ENCODE peak calls at places on chromosomes 1 and 21, in six cellular contexts. One of them, this sample, is unnamed.
A peak's percentile ranks its signal among the peaks of the same experiment; 100 is the strongest.

GRCh38 chr1:12080773-12081556 is 17.9 kb downstream of the TNFRSF8 start:
- DNase-seq in cardiac muscle cell: no peak
- DNase-seq in prostate gland: no peak
- DNase-seq in hepatocyte: no peak
- DNase-seq in CD4-positive, alpha-beta memory T cell: no peak
- DNase-seq in thoracic aorta: no peak
- DNase-seq in this sample: no peak

GRCh38 chr1:89190017-89190416 is 8.7 kb downstream of the GBP4 start:
- DNase-seq in cardiac muscle cell: no peak
- DNase-seq in thoracic aorta: no peak
- DNase-seq in CD4-positive, alpha-beta memory T cell: no peak
- DNase-seq in prostate gland: no peak
- DNase-seq in hepatocyte: no peak
- DNase-seq in this sample: no peak

GRCh38 chr1:4175566-4176405 is 275.7 kb upstream of the C1orf174 start:
- DNase-seq in prostate gland: no peak
- DNase-seq in hepatocyte: no peak
- DNase-seq in cardiac muscle cell: no peak
- DNase-seq in CD4-positive, alpha-beta memory T cell: no peak
- DNase-seq in thoracic aorta: no peak
- DNase-seq in this sample: no peak

GRCh38 chr1:91742848-91743292 is 143.1 kb downstream of the TGFBR3 start:
- DNase-seq in cardiac muscle cell: peak; percentile 59
- DNase-seq in CD4-positive, alpha-beta memory T cell: no peak
- DNase-seq in hepatocyte: no peak
- DNase-seq in thoracic aorta: peak; percentile 51
- DNase-seq in prostate gland: peak; percentile 55
- DNase-seq in this sample: no peak

GRCh38 chr1:232973652-232974611 is 23.5 kb downstream of the NTPCR start:
- DNase-seq in thoracic aorta: no peak
- DNase-seq in prostate gland: no peak
- DNase-seq in CD4-positive, alpha-beta memory T cell: no peak
- DNase-seq in cardiac muscle cell: no peak
- DNase-seq in hepatocyte: no peak
- DNase-seq in this sample: no peak

GRCh38 chr1:58652351-58653184 is 47.3 kb downstream of the MYSM1 start:
- DNase-seq in prostate gland: peak; percentile 77
- DNase-seq in hepatocyte: peak; percentile 90
- DNase-seq in CD4-positive, alpha-beta memory T cell: peak; percentile 52
- DNase-seq in thoracic aorta: no peak
- DNase-seq in cardiac muscle cell: peak; percentile 89
- DNase-seq in this sample: peak; percentile 42

GRCh38 chr1:9413877-9414213 is 121.2 kb downstream of the SPSB1 start:
- DNase-seq in prostate gland: no peak
- DNase-seq in hepatocyte: no peak
- DNase-seq in thoracic aorta: no peak
- DNase-seq in cardiac muscle cell: no peak
- DNase-seq in CD4-positive, alpha-beta memory T cell: no peak
- DNase-seq in this sample: no peak

GRCh38 chr21:35226960-35227741 is 178.0 kb upstream of the RUNX1 start:
- DNase-seq in thoracic aorta: no peak
- DNase-seq in prostate gland: no peak
- DNase-seq in hepatocyte: no peak
- DNase-seq in CD4-positive, alpha-beta memory T cell: peak; percentile 60
- DNase-seq in cardiac muscle cell: no peak
- DNase-seq in this sample: no peak

GRCh38 chr1:109400035-109400655 is 2.4 kb upstream of the SORT1 start:
- DNase-seq in CD4-positive, alpha-beta memory T cell: no peak
- DNase-seq in cardiac muscle cell: no peak
- DNase-seq in thoracic aorta: no peak
- DNase-seq in hepatocyte: no peak
- DNase-seq in prostate gland: no peak
- DNase-seq in this sample: no peak

DNA sequence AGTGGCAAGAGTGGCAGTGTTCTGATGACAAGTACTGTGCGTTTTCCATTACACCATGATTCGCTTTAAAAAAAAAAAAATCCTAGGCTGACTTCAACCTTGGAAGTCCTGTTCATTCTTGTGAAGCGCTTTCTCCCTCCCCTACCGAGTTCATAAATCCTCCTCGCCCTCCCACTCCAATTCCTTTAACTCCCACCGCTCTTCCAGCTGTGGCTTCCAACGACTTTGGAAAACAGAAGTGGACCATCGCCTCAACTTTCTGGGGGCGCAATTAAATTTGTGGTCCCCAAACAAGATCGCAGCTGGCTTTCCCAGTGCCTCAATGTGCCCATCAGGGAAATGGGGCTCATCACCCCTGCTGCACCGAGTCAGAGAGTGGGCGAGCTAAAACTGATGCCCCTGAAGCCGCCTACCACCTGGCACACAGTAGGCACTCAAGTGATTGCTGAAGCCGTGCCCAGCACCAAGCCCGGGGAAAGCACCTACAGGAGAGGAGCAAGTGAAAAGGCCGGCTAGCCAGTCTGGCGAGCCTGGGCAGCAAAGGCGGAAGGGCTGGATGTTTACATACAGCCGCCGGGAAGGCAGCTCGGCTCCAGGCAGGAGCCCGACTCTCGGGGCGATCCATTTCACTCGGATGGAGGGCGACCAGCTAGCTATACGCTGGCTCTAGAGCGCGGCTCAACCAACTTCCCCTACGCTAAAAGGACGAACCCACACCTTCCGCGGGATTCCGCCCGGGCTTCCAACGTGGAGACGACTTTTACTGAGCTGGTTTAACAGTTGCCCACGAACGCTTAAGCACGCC is 1.3 kb downstream of the PLPP3 start:
- DNase-seq in prostate gland: peak; percentile 87
- DNase-seq in hepatocyte: peak; percentile 72
- DNase-seq in thoracic aorta: no peak
- DNase-seq in cardiac muscle cell: peak; percentile 80
- DNase-seq in CD4-positive, alpha-beta memory T cell: no peak
- DNase-seq in this sample: no peak
- H3K27ac ChIP-seq in prostate gland: peak overlapping the region; percentile 95
- H3K27ac ChIP-seq in hepatocyte: peak overlapping the region; percentile 98
- H3K27ac ChIP-seq in thoracic aorta: peak overlapping the region; percentile 91
- H3K27ac ChIP-seq in cardiac muscle cell: peak overlapping the region; percentile 58
- H3K27ac ChIP-seq in CD4-positive, alpha-beta memory T cell: no peak overlapping the region
- H3K27ac ChIP-seq in this sample: peak overlapping the region; percentile 8

DNA sequence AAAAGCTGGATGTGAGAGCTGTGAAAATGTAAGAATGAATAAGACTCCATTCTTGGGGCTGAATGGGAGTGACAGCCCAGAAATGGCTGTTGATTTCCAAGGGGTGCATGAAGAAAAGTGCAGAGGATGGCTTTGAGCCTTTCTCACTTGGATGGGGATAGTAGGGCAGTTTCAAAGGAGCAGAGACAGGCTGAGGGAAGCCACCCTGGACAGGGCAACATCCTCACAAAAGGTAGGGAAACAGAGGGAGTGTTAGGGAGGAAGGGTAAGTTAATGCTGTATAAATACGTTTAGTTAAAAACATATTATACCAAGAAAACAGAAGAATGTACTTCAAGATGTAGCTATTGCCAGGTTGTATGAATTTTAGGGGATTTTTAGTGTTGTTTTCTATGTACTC is 38.1 kb downstream of the GADD45A start:
- DNase-seq in thoracic aorta: no peak
- DNase-seq in prostate gland: no peak
- DNase-seq in CD4-positive, alpha-beta memory T cell: no peak
- DNase-seq in cardiac muscle cell: no peak
- DNase-seq in hepatocyte: no peak
- DNase-seq in this sample: no peak
- H3K27ac ChIP-seq in thoracic aorta: peak overlapping the region; percentile 46
- H3K27ac ChIP-seq in prostate gland: no peak overlapping the region
- H3K27ac ChIP-seq in CD4-positive, alpha-beta memory T cell: no peak overlapping the region
- H3K27ac ChIP-seq in cardiac muscle cell: peak overlapping the region; percentile 36
- H3K27ac ChIP-seq in hepatocyte: peak overlapping the region; percentile 21
- H3K27ac ChIP-seq in this sample: no peak overlapping the region

GRCh38 chr1:27614048-27614624 is 10.2 kb upstream of the AHDC1 start:
- DNase-seq in thoracic aorta: no peak
- DNase-seq in CD4-positive, alpha-beta memory T cell: no peak
- DNase-seq in hepatocyte: no peak
- DNase-seq in cardiac muscle cell: no peak
- DNase-seq in prostate gland: no peak
- DNase-seq in this sample: no peak
- H3K27ac ChIP-seq in thoracic aorta: no peak overlapping the region
- H3K27ac ChIP-seq in CD4-positive, alpha-beta memory T cell: no peak overlapping the region
- H3K27ac ChIP-seq in hepatocyte: no peak overlapping the region
- H3K27ac ChIP-seq in cardiac muscle cell: no peak overlapping the region
- H3K27ac ChIP-seq in prostate gland: no peak overlapping the region
- H3K27ac ChIP-seq in this sample: no peak overlapping the region

DNA sequence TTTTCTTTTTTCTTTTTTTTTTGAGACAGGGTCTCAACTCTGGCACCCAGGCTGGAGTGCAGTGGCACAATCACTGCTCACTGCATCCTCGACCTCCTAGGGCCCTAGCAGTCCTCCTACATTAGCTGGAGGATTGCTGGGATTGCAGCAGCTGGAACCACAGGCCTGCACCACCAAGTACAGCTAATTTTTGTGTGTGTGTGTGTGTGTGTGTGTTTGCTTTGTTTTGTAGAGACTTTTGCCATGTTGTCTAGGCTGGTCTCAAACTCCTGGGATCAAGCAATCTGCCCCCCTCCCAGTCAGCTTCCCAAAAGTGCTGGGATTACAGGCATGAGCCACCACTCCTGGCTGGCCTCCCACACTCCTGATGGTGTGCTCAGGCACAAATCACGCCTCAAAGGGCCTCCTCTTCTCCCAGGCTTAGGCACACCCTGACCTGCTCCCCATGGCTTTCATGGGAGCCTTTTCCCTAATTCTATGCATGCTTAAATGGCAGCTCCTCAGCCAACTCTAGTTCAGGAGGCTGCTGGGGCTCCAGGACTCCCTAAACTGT is 9.4 kb downstream of the FAM229A start:
- DNase-seq in CD4-positive, alpha-beta memory T cell: no peak
- DNase-seq in prostate gland: no peak
- DNase-seq in cardiac muscle cell: peak; percentile 58
- DNase-seq in hepatocyte: no peak
- DNase-seq in thoracic aorta: no peak
- DNase-seq in this sample: no peak
- H3K27ac ChIP-seq in CD4-positive, alpha-beta memory T cell: no peak overlapping the region
- H3K27ac ChIP-seq in prostate gland: peak overlapping the region; percentile 15
- H3K27ac ChIP-seq in cardiac muscle cell: peak overlapping the region; percentile 97
- H3K27ac ChIP-seq in hepatocyte: peak overlapping the region; percentile 97
- H3K27ac ChIP-seq in thoracic aorta: peak overlapping the region; percentile 83
- H3K27ac ChIP-seq in this sample: no peak overlapping the region

GRCh38 chr1:164765557-164765956 is 206.6 kb downstream of the PBX1 start:
- DNase-seq in CD4-positive, alpha-beta memory T cell: no peak
- DNase-seq in hepatocyte: no peak
- DNase-seq in prostate gland: no peak
- DNase-seq in thoracic aorta: no peak
- DNase-seq in cardiac muscle cell: peak; percentile 81
- DNase-seq in this sample: no peak
- H3K27ac ChIP-seq in CD4-positive, alpha-beta memory T cell: no peak overlapping the region
- H3K27ac ChIP-seq in hepatocyte: no peak overlapping the region
- H3K27ac ChIP-seq in prostate gland: no peak overlapping the region
- H3K27ac ChIP-seq in thoracic aorta: peak overlapping the region; percentile 2
- H3K27ac ChIP-seq in cardiac muscle cell: peak overlapping the region; percentile 42
- H3K27ac ChIP-seq in this sample: no peak overlapping the region

DNA sequence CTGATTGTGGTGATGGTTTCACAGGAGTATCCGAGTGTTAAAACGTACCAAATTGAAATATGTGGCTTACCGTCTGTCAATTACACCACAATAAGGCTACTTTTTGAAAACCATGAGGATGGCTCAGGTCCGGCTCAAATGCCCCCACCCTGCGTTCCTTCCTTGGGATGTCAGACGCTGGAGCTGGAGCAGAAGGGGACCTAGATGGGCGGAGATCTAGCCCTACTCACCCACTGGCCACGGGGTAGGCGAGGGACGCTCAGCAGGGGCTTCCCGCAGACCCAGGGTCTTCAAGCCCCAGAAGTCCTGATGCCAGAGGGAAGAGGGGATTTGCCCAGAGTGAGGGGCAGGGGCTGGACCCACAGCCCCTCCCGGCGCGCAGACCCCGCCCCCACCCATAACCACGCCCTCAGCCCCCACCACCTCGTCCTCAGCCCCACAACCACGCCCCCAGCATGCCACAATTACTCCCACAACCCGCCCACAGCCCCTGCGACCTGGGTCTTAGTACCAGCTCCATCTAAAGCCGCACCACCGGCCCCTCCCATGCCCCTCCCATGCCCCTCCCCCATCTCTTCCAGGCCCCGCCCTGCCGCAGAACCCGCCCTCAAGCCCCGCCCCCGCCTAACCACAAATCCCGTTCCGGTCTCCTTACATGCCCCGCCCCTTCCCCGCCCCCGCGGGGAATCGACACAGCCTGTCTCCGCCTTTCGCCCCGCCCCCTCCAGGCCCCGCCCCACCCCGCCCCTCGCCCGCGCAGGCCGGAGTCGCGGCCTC is at the start of gene LRRC3:
- DNase-seq in thoracic aorta: peak; percentile 45
- DNase-seq in hepatocyte: peak; percentile 99
- DNase-seq in prostate gland: peak; percentile 79
- DNase-seq in CD4-positive, alpha-beta memory T cell: peak; percentile 81
- DNase-seq in cardiac muscle cell: peak; percentile 86
- DNase-seq in this sample: no peak
- H3K27ac ChIP-seq in thoracic aorta: no peak within 1 kb of the TSS
- H3K27ac ChIP-seq in hepatocyte: peak within 1 kb of the TSS; percentile 61
- H3K27ac ChIP-seq in prostate gland: peak within 1 kb of the TSS; percentile 11
- H3K27ac ChIP-seq in CD4-positive, alpha-beta memory T cell: no peak within 1 kb of the TSS
- H3K27ac ChIP-seq in cardiac muscle cell: no peak within 1 kb of the TSS
- H3K27ac ChIP-seq in this sample: peak within 1 kb of the TSS; percentile 29

GRCh38 chr1:156809711-156810366 is 6.8 kb downstream of the SH2D2A start:
- DNase-seq in cardiac muscle cell: no peak
- DNase-seq in hepatocyte: no peak
- DNase-seq in CD4-positive, alpha-beta memory T cell: no peak
- DNase-seq in thoracic aorta: no peak
- DNase-seq in prostate gland: no peak
- DNase-seq in this sample: no peak

GRCh38 chr1:156807627-156808026 is 9.0 kb downstream of the SH2D2A start:
- DNase-seq in hepatocyte: no peak
- DNase-seq in thoracic aorta: no peak
- DNase-seq in CD4-positive, alpha-beta memory T cell: no peak
- DNase-seq in prostate gland: no peak
- DNase-seq in cardiac muscle cell: no peak
- DNase-seq in this sample: no peak

GRCh38 chr1:156808186-156809030 is 8.2 kb downstream of the SH2D2A start:
- DNase-seq in thoracic aorta: no peak
- DNase-seq in CD4-positive, alpha-beta memory T cell: no peak
- DNase-seq in cardiac muscle cell: no peak
- DNase-seq in prostate gland: no peak
- DNase-seq in hepatocyte: no peak
- DNase-seq in this sample: no peak

GRCh38 chr1:156811171-156811570 is 5.5 kb downstream of the SH2D2A start:
- DNase-seq in thoracic aorta: no peak
- DNase-seq in hepatocyte: no peak
- DNase-seq in CD4-positive, alpha-beta memory T cell: no peak
- DNase-seq in cardiac muscle cell: peak; percentile 31
- DNase-seq in prostate gland: no peak
- DNase-seq in this sample: no peak

DNA sequence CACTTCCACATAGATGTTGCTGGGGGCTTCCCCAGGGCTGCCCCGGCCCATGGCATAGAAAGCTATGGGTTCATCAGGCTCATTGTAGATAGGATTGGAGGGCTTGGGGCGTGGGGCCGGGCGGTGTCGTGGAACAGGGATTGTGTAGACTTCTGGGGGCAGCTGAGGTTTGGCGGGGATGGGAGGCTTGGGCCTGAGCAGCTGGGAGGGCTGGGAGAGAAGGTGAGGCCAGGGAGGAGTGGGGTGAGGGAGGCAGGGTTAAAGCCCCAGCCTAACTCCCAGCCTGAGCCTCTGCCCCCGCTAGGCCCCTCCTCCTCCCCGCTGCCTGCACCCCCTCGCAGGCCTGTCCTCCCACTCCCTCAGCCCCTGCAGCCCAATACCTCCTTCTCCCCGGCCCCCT is 7.4 kb downstream of the SH2D2A start:
- DNase-seq in thoracic aorta: no peak
- DNase-seq in prostate gland: no peak
- DNase-seq in CD4-positive, alpha-beta memory T cell: no peak
- DNase-seq in cardiac muscle cell: no peak
- DNase-seq in hepatocyte: no peak
- DNase-seq in this sample: no peak
- H3K27ac ChIP-seq in thoracic aorta: no peak overlapping the region
- H3K27ac ChIP-seq in prostate gland: no peak overlapping the region
- H3K27ac ChIP-seq in CD4-positive, alpha-beta memory T cell: peak overlapping the region; percentile 18
- H3K27ac ChIP-seq in cardiac muscle cell: no peak overlapping the region
- H3K27ac ChIP-seq in hepatocyte: no peak overlapping the region
- H3K27ac ChIP-seq in this sample: no peak overlapping the region

This sample was measured in Panc1.